ENCODE peak calls at places on chromosomes 3 and 15, in nine cellular contexts. F is esophagus squamous epithelium, O is A549, B is left ventricle myocardium inferior, Q is neuronal stem cell, R is heart right ventricle, C is mucosa of descending colon, W is transverse colon, S is osteoblast. U is an unnamed sample.

GRCh38 chr15:40957581-40958051 is 4.3 kb downstream of the CHAC1 start:
- DNase-seq in F (no peak), O (no peak), B (peak; percentile 68), Q (no peak), R (peak; percentile 73), C (peak; percentile 64), W (peak; percentile 62), S (peak; percentile 79), U (peak; percentile 91)

GRCh38 chr15:72217216-72217615 is 13.8 kb downstream of the PKM start:
- DNase-seq in F (no peak), O (no peak), B (no peak), Q (no peak), R (no peak), C (no peak), W (no peak), S (no peak), U (no peak)

GRCh38 chr3:19457449-19457848 is 309.1 kb downstream of the KCNH8 start:
- DNase-seq in F (no peak), O (no peak), B (no peak), Q (no peak), R (no peak), C (no peak), W (no peak), S (no peak), U (no peak)

GRCh38 chr3:137768361-137769320 is 4.5 kb downstream of the SOX14 start:
- DNase-seq in F (no peak), O (no peak), B (no peak), Q (no peak), R (no peak), C (no peak), W (no peak), S (peak; percentile 66), U (no peak)

GRCh38 chr3:16243706-16244490 is 20.8 kb downstream of the DPH3 start:
- DNase-seq in F (no peak), O (no peak), B (peak; percentile 25), Q (no peak), R (peak; percentile 50), C (no peak), W (no peak), S (no peak), U (peak; percentile 17)

GRCh38 chr3:154125378-154126030 is 4.3 kb downstream of the ARHGEF26 start:
- DNase-seq in F (no peak), O (no peak), B (no peak), Q (no peak), R (no peak), C (no peak), W (no peak), S (no peak), U (no peak)

GRCh38 chr3:7160689-7161088 is 299.8 kb downstream of the GRM7 start:
- DNase-seq in F (no peak), O (no peak), B (no peak), Q (no peak), R (no peak), C (no peak), W (no peak), S (no peak), U (no peak)

GRCh38 chr3:161598639-161599038 is 102.0 kb downstream of the OTOL1 start:
- DNase-seq in F (no peak), O (no peak), B (no peak), Q (no peak), R (no peak), C (no peak), W (no peak), S (no peak), U (no peak)

DNA sequence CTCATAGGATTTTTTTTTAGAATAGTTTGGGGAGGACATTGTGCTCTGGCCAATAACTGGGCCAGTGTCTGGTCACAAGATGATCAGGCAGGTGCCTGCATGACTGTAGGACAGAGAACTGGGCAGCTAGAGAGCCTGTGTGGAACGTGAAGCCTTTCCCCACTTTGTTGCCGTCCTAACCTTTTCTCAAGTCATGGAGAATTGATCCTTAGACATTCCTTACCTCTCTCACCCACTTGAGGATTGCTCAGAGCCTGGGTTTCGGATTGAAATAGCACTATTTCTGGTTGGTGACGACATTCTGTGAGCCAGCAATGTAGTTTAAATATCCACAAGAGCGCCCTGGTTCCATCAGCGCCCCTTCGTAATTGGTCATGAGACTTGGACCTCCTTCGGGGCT is 138.4 kb downstream of the IGF1R start:
- DNase-seq in F (no peak), O (no peak), B (no peak), Q (no peak), R (no peak), C (no peak), W (no peak), S (no peak), U (no peak)
- H3K4me1 ChIP-seq in F (peaks cover 6% of the 10 kb centered on the region), O (peaks cover 100% of the 10 kb centered on the region), B (peaks cover 73% of the 10 kb centered on the region), Q (peaks cover 36% of the 10 kb centered on the region), R (peaks cover 65% of the 10 kb centered on the region), C (peaks cover 40% of the 10 kb centered on the region), W (peaks cover 13% of the 10 kb centered on the region), S (peaks cover 17% of the 10 kb centered on the region), U (peaks cover 61% of the 10 kb centered on the region)

GRCh38 chr3:142022381-142022780 is 127.0 kb downstream of the TFDP2 start:
- DNase-seq in F (no peak), O (no peak), B (no peak), Q (no peak), R (no peak), C (peak; percentile 38), W (no peak), S (no peak), U (no peak)
- H3K4me1 ChIP-seq in F (no peaks in the 10 kb centered on the region), O (peaks cover under 1% of the 10 kb centered on the region), B (peaks cover 47% of the 10 kb centered on the region), Q (no peaks in the 10 kb centered on the region), R (peaks cover 46% of the 10 kb centered on the region), C (no peaks in the 10 kb centered on the region), W (peaks cover 3% of the 10 kb centered on the region), S (peaks cover 1% of the 10 kb centered on the region), U (peaks cover 11% of the 10 kb centered on the region)

DNA sequence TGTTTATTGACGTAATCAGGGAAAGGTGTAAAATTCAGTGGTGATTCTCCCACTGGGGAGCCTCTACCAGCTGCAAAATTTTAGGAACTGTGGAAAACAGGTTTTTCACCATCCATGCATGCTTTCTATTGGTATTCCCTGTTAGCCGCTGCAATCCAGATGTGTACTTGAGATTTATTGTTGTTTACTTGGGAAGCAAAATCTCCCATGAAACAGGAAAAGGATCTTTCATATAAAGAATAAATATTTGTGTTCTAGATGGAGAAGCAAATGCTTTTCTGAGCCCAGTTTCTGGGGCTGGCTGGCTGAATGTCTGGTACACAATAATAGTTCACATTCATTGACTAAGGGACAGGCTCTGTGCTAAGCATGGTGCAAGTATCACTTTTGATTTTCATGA is 144.6 kb upstream of the RASGRP1 start:
- DNase-seq in F (no peak), O (no peak), B (no peak), Q (no peak), R (no peak), C (no peak), W (no peak), S (no peak), U (no peak)
- H3K4me1 ChIP-seq in F (no peaks in the 10 kb centered on the region), O (peaks cover 8% of the 10 kb centered on the region), B (no peaks in the 10 kb centered on the region), Q (peaks cover 3% of the 10 kb centered on the region), R (no peaks in the 10 kb centered on the region), C (peaks cover 12% of the 10 kb centered on the region), W (no peaks in the 10 kb centered on the region), S (peaks cover 16% of the 10 kb centered on the region), U (no peaks in the 10 kb centered on the region)

DNA sequence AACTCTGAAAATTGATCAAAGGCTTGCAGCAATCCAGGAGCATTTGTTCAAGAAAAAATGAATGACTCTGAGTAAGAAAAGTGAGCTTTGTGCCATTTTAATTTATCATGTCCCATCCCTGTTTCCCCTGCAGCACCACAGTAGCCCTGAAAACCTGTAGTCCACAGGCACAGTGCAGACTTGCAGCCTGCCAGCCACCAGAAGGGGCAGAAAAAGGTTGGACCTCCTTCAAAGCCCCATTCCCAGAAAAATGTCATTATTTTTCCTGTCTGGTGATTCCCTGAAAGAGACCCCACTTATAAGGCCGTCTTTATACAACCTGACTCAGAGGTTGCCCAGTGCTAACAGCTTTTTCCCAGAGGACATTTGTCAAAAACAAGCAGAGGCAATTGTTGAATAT is 137.0 kb upstream of the PLXNA1 start:
- DNase-seq in F (no peak), O (no peak), B (no peak), Q (no peak), R (no peak), C (no peak), W (no peak), S (no peak), U (no peak)
- H3K4me1 ChIP-seq in F (no peaks in the 10 kb centered on the region), O (peaks cover 31% of the 10 kb centered on the region), B (peaks cover 22% of the 10 kb centered on the region), Q (peaks cover 22% of the 10 kb centered on the region), R (peaks cover 19% of the 10 kb centered on the region), C (no peaks in the 10 kb centered on the region), W (no peaks in the 10 kb centered on the region), S (peaks cover 9% of the 10 kb centered on the region), U (peaks cover 8% of the 10 kb centered on the region)

GRCh38 chr15:47351501-47351900 is 365.8 kb upstream of the SEMA6D start:
- DNase-seq in F (no peak), O (no peak), B (no peak), Q (no peak), R (no peak), C (no peak), W (no peak), S (no peak), U (no peak)
- H3K4me1 ChIP-seq in F (no peaks in the 10 kb centered on the region), O (no peaks in the 10 kb centered on the region), B (no peaks in the 10 kb centered on the region), Q (no peaks in the 10 kb centered on the region), R (no peaks in the 10 kb centered on the region), C (no peaks in the 10 kb centered on the region), W (no peaks in the 10 kb centered on the region), S (no peaks in the 10 kb centered on the region), U (no peaks in the 10 kb centered on the region)

DNA sequence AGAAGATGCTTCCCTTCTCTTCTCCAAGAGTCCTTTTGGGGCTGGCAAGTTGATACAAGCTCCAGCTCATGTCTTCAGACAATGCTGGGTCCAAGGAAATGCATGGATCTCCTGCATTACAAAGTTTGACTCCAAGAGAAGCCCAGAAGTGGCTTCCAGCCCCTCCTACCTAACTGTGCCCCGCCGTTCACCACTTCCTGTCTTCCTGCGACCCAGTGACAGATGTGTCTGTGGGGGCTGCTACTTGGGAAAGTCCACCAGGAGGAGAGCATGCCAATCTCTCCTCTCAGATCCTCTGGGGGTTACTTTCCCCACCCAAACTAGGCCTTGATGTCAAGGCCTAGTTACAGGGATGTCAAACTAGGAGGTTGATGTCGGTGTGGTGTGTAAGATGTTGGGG is 133.6 kb upstream of the RASGRP1 start:
- DNase-seq in F (no peak), O (no peak), B (no peak), Q (no peak), R (no peak), C (no peak), W (no peak), S (no peak), U (no peak)
- H3K4me1 ChIP-seq in F (no peaks in the 10 kb centered on the region), O (peaks cover 9% of the 10 kb centered on the region), B (peaks cover 8% of the 10 kb centered on the region), Q (no peaks in the 10 kb centered on the region), R (peaks cover 4% of the 10 kb centered on the region), C (peaks cover 18% of the 10 kb centered on the region), W (peaks cover 6% of the 10 kb centered on the region), S (no peaks in the 10 kb centered on the region), U (peaks cover 16% of the 10 kb centered on the region)

U was measured in body of pancreas.